ENCODE peak calls at places on chromosomes 12 and 14, in four cellular contexts. One of them, this sample, is unnamed.
A peak's percentile ranks its signal among the peaks of the same experiment; 100 is the strongest.

GRCh38 chr12:57152408-57153038 is 5.1 kb upstream of the LRP1-AS start:
- DNase-seq in Karpas-422: no peak
- DNase-seq in neural progenitor cell: no peak
- DNase-seq in adipocyte: peak; percentile 61
- DNase-seq in this sample: no peak

GRCh38 chr14:32434880-32435279 is 105.8 kb downstream of the AKAP6 start:
- DNase-seq in Karpas-422: no peak
- DNase-seq in neural progenitor cell: no peak
- DNase-seq in adipocyte: no peak
- DNase-seq in this sample: no peak

GRCh38 chr12:87756111-87756510 is 273.1 kb downstream of the C12orf50 start:
- DNase-seq in Karpas-422: no peak
- DNase-seq in neural progenitor cell: no peak
- DNase-seq in adipocyte: peak; percentile 96
- DNase-seq in this sample: no peak

GRCh38 chr12:110794623-110795280 is 52.0 kb upstream of the CCDC63 start:
- DNase-seq in Karpas-422: peak; percentile 32
- DNase-seq in neural progenitor cell: no peak
- DNase-seq in adipocyte: peak; percentile 27
- DNase-seq in this sample: no peak

GRCh38 chr12:116563262-116563661 is 4.1 kb downstream of the MAP1LC3B2 start:
- DNase-seq in Karpas-422: no peak
- DNase-seq in neural progenitor cell: no peak
- DNase-seq in adipocyte: no peak
- DNase-seq in this sample: no peak

GRCh38 chr12:32201996-32202395 is 95.3 kb downstream of the BICD1 start:
- DNase-seq in Karpas-422: no peak
- DNase-seq in neural progenitor cell: no peak
- DNase-seq in adipocyte: no peak
- DNase-seq in this sample: no peak

GRCh38 chr12:95789126-95790024 is 1.2 kb downstream of the NTN4 start:
- DNase-seq in Karpas-422: no peak
- DNase-seq in neural progenitor cell: peak; percentile 48
- DNase-seq in adipocyte: peak; percentile 49
- DNase-seq in this sample: peak; percentile 37

GRCh38 chr12:115813256-115813655 is 464.2 kb downstream of the MED13L start:
- DNase-seq in Karpas-422: no peak
- DNase-seq in neural progenitor cell: no peak
- DNase-seq in adipocyte: no peak
- DNase-seq in this sample: no peak

GRCh38 chr12:132472386-132472785 is 17.6 kb upstream of the FBRSL1 start:
- DNase-seq in Karpas-422: no peak
- DNase-seq in neural progenitor cell: no peak
- DNase-seq in adipocyte: no peak
- DNase-seq in this sample: no peak

GRCh38 chr12:6947615-6948014 is 3.5 kb upstream of the PTPN6 start:
- DNase-seq in Karpas-422: no peak
- DNase-seq in neural progenitor cell: no peak
- DNase-seq in adipocyte: no peak
- DNase-seq in this sample: no peak

GRCh38 chr14:34301107-34301734 is 160.8 kb downstream of the SPTSSA start:
- DNase-seq in Karpas-422: peak; percentile 84
- DNase-seq in neural progenitor cell: peak; percentile 77
- DNase-seq in adipocyte: peak; percentile 63
- DNase-seq in this sample: peak; percentile 66

GRCh38 chr14:37591311-37591940 is 3.6 kb downstream of the FOXA1 start:
- DNase-seq in Karpas-422: no peak
- DNase-seq in neural progenitor cell: peak; percentile 88
- DNase-seq in adipocyte: no peak
- DNase-seq in this sample: peak; percentile 90

GRCh38 chr12:53179694-53180269 is 740 bp upstream of the ZNF740 start:
- DNase-seq in Karpas-422: peak; percentile 59
- DNase-seq in neural progenitor cell: no peak
- DNase-seq in adipocyte: no peak
- DNase-seq in this sample: no peak

GRCh38 chr12:115261249-115261648 is 577.3 kb upstream of the TBX3 start:
- DNase-seq in Karpas-422: no peak
- DNase-seq in neural progenitor cell: no peak
- DNase-seq in adipocyte: no peak
- DNase-seq in this sample: peak; percentile 18

GRCh38 chr14:64645220-64645891 is 58.9 kb upstream of the PLEKHG3 start:
- DNase-seq in Karpas-422: no peak
- DNase-seq in neural progenitor cell: peak; percentile 55
- DNase-seq in adipocyte: peak; percentile 91
- DNase-seq in this sample: peak; percentile 99

GRCh38 chr12:105665366-105665765 is 334.9 kb downstream of the C12orf75 start:
- DNase-seq in Karpas-422: no peak
- DNase-seq in neural progenitor cell: no peak
- DNase-seq in adipocyte: no peak
- DNase-seq in this sample: no peak

GRCh38 chr14:99511421-99512109 is 30.4 kb downstream of the CCNK start:
- DNase-seq in Karpas-422: no peak
- DNase-seq in neural progenitor cell: no peak
- DNase-seq in adipocyte: peak; percentile 68
- DNase-seq in this sample: no peak

GRCh38 chr12:97555547-97556200 is 93.1 kb downstream of the RMST start:
- DNase-seq in Karpas-422: no peak
- DNase-seq in neural progenitor cell: no peak
- DNase-seq in adipocyte: no peak
- DNase-seq in this sample: no peak

GRCh38 chr12:6336079-6336858 is 5.6 kb downstream of the TNFRSF1A start:
- DNase-seq in Karpas-422: no peak
- DNase-seq in neural progenitor cell: peak; percentile 96
- DNase-seq in adipocyte: peak; percentile 99
- DNase-seq in this sample: peak; percentile 100

GRCh38 chr14:62409185-62409584 is 636.1 kb downstream of the KCNH5 start:
- DNase-seq in Karpas-422: no peak
- DNase-seq in neural progenitor cell: no peak
- DNase-seq in adipocyte: peak; percentile 20
- DNase-seq in this sample: no peak

GRCh38 chr12:91985002-91985767 is 160.5 kb downstream of the BTG1 start:
- DNase-seq in Karpas-422: no peak
- DNase-seq in neural progenitor cell: no peak
- DNase-seq in adipocyte: peak; percentile 28
- DNase-seq in this sample: no peak

GRCh38 chr14:19974844-19975243 is 547 bp upstream of the OR4K15 start:
- DNase-seq in Karpas-422: no peak
- DNase-seq in neural progenitor cell: no peak
- DNase-seq in adipocyte: no peak
- DNase-seq in this sample: no peak

GRCh38 chr12:3772380-3772779 is 19.5 kb upstream of the CRACR2A start:
- DNase-seq in Karpas-422: no peak
- DNase-seq in neural progenitor cell: no peak
- DNase-seq in adipocyte: no peak
- DNase-seq in this sample: no peak

GRCh38 chr14:77140937-77141591 is 527 bp downstream of the ZDHHC22 start:
- DNase-seq in Karpas-422: no peak
- DNase-seq in neural progenitor cell: peak; percentile 92
- DNase-seq in adipocyte: peak; percentile 63
- DNase-seq in this sample: peak; percentile 82

GRCh38 chr12:29794869-29795268 is 11.1 kb upstream of the TMTC1 start:
- DNase-seq in Karpas-422: no peak
- DNase-seq in neural progenitor cell: no peak
- DNase-seq in adipocyte: peak; percentile 2
- DNase-seq in this sample: no peak

GRCh38 chr14:32697704-32698103 is 241.0 kb upstream of the NPAS3 start:
- DNase-seq in Karpas-422: no peak
- DNase-seq in neural progenitor cell: no peak
- DNase-seq in adipocyte: peak; percentile 44
- DNase-seq in this sample: no peak

GRCh38 chr12:42421844-42422779 is 96.1 kb downstream of the PPHLN1 start:
- DNase-seq in Karpas-422: peak; percentile 46
- DNase-seq in neural progenitor cell: no peak
- DNase-seq in adipocyte: peak; percentile 84
- DNase-seq in this sample: no peak

GRCh38 chr12:78095623-78096022 is 264.9 kb downstream of the NAV3 start:
- DNase-seq in Karpas-422: no peak
- DNase-seq in neural progenitor cell: no peak
- DNase-seq in adipocyte: no peak
- DNase-seq in this sample: no peak

GRCh38 chr14:64788706-64789105 is 84.5 kb downstream of the PLEKHG3 start:
- DNase-seq in Karpas-422: no peak
- DNase-seq in neural progenitor cell: no peak
- DNase-seq in adipocyte: peak; percentile 84
- DNase-seq in this sample: no peak

GRCh38 chr12:113358381-113359132 is at the start of gene PLBD2:
- DNase-seq in Karpas-422: peak; percentile 97
- DNase-seq in neural progenitor cell: peak; percentile 98
- DNase-seq in adipocyte: peak; percentile 97
- DNase-seq in this sample: peak; percentile 97

GRCh38 chr14:66610154-66610563 is 102.2 kb downstream of the GPHN start:
- DNase-seq in Karpas-422: peak; percentile 84
- DNase-seq in neural progenitor cell: peak; percentile 6
- DNase-seq in adipocyte: peak; percentile 6
- DNase-seq in this sample: peak; percentile 75

GRCh38 chr12:124967016-124967739 is 21.8 kb downstream of the DHX37 start:
- DNase-seq in Karpas-422: no peak
- DNase-seq in neural progenitor cell: no peak
- DNase-seq in adipocyte: no peak
- DNase-seq in this sample: no peak

GRCh38 chr12:94795520-94795919 is 145.2 kb upstream of the TMCC3 start:
- DNase-seq in Karpas-422: no peak
- DNase-seq in neural progenitor cell: peak; percentile 54
- DNase-seq in adipocyte: peak; percentile 77
- DNase-seq in this sample: peak; percentile 86

GRCh38 chr12:18567787-18568186 is 170.0 kb downstream of the PLCZ1 start:
- DNase-seq in Karpas-422: no peak
- DNase-seq in neural progenitor cell: no peak
- DNase-seq in adipocyte: no peak
- DNase-seq in this sample: no peak

GRCh38 chr12:7142057-7142644 is 12.0 kb downstream of the CLSTN3 start:
- DNase-seq in Karpas-422: peak; percentile 91
- DNase-seq in neural progenitor cell: peak; percentile 70
- DNase-seq in adipocyte: peak; percentile 71
- DNase-seq in this sample: peak; percentile 76

GRCh38 chr12:116492703-116493324 is 66.4 kb upstream of the MAP1LC3B2 start:
- DNase-seq in Karpas-422: no peak
- DNase-seq in neural progenitor cell: no peak
- DNase-seq in adipocyte: peak; percentile 59
- DNase-seq in this sample: peak; percentile 88

GRCh38 chr12:121819212-121819949 is 15.6 kb downstream of the SETD1B start:
- DNase-seq in Karpas-422: no peak
- DNase-seq in neural progenitor cell: no peak
- DNase-seq in adipocyte: no peak
- DNase-seq in this sample: no peak
- H3K36me3 ChIP-seq in Karpas-422: no peaks in the 10 kb centered on the region
- H3K36me3 ChIP-seq in neural progenitor cell: no peaks in the 10 kb centered on the region
- H3K36me3 ChIP-seq in adipocyte: peaks cover 80% of the 10 kb centered on the region
- H3K36me3 ChIP-seq in this sample: peaks cover 23% of the 10 kb centered on the region

DNA sequence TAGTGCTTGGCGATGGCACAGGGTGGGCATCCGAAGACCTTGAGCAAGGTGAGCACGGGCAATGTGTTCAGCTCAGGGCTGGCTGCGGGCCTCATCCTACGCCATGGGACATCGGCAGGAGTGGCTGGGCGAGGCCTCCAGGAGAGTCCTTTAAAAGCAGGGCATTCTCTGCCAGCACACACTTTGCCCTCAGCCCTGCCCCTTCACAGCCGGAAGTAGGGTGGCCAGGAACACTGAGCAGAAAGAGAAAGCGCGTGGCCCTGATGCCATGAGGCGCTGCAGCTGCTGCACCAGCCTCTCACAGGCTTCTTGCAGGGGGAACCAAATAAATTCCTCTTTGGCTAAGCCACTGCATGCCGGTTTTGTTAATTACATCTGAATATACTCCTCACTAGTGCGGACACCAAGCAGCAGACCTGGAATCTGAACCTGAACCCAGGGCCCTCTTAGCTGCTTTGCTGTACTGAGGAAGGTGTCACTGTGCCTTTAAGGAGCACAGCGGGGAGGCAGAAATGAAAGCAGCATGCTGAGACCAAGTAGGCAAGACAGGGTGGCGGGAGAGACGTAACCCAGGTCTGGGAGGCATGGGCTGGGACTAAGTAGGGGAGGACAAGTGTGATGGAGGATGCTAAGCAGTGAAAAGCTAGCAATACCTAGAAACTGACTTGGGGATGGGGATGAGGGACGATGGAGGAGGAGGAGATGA is 155.2 kb downstream of the TTC7B start:
- DNase-seq in Karpas-422: no peak
- DNase-seq in neural progenitor cell: no peak
- DNase-seq in adipocyte: no peak
- DNase-seq in this sample: no peak
- H3K9ac ChIP-seq in Karpas-422: no peak overlapping the region
- H3K9ac ChIP-seq in neural progenitor cell: no peak overlapping the region
- H3K9ac ChIP-seq in adipocyte: no peak overlapping the region
- H3K9ac ChIP-seq in this sample: no peak overlapping the region

DNA sequence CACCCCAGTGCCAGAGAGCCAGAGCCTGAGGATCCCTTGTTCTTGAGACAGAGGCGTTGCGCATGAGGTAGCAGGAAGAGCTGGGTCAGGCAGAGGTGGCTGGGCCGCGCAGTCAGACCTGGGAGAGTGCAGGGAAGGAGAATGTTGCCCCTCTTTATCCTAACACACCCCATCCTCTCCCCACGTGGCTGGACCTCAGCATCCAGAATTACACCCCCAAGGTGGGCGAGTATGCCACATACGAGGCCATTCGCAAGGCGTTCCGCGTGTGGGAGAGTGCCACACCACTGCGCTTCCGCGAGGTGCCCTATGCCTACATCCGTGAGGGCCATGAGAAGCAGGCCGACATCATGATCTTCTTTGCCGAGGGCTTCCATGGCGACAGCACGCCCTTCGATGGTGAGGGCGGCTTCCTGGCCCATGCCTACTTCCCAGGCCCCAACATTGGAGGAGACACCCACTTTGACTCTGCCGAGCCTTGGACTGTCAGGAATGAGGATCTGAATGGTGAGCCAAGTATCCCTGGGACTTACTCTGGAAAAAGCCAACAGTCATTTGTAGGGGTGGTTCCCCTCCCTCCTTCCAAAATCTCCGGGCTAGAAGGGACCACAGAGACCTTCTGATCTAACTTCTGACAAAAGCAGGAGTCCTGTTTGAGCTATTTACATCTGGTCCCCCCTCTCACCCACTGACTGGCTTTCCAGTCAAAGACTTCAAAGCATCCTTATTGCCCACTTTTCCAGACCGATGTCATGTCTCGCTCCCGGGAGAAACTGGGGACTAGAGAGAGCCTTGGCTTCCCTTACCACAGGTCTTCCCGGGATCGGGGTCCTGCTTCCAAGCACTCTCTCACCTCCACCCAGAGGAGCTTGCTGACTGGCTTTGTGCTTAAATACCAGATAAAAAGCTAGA is 6.1 kb downstream of the MMP14 start:
- DNase-seq in Karpas-422: no peak
- DNase-seq in neural progenitor cell: no peak
- DNase-seq in adipocyte: no peak
- DNase-seq in this sample: no peak
- H3K36me3 ChIP-seq in Karpas-422: no peaks in the 10 kb centered on the region
- H3K36me3 ChIP-seq in neural progenitor cell: no peaks in the 10 kb centered on the region
- H3K36me3 ChIP-seq in adipocyte: peaks cover 63% of the 10 kb centered on the region
- H3K36me3 ChIP-seq in this sample: peaks cover 34% of the 10 kb centered on the region

DNA sequence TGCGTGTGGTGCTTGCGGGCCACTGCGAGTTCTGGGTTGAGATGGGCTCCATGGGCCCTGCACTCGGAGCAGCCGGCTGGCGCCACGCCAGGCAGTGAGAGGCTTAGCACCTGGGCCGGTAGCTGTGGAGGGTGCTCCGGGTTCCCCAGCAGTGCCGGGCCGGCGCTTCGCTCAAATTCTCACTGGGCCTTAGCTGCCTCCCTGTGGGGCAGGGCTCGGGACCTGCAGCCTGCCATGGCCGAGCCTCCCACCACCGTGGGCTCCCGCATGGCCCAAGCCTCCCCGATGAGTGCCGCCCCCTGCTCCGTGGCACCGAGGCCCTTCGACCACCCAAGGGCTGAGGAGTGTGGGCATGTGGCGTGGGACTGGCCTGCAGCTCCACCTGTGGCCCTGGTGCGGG is 375.7 kb downstream of the NELL2 start:
- DNase-seq in Karpas-422: no peak
- DNase-seq in neural progenitor cell: no peak
- DNase-seq in adipocyte: no peak
- DNase-seq in this sample: no peak
- H3K9ac ChIP-seq in Karpas-422: no peak overlapping the region
- H3K9ac ChIP-seq in neural progenitor cell: no peak overlapping the region
- H3K9ac ChIP-seq in adipocyte: no peak overlapping the region
- H3K9ac ChIP-seq in this sample: no peak overlapping the region